ENCODE peak calls at places on chromosomes 5 and 9, in six cellular contexts. H, B, X, Z, S and V are unnamed samples. For H3K4me1, the result is how much of the 10 kb centered on the place peaks cover.

GRCh38 chr5:122120957-122121356 is 8.4 kb upstream of the ZNF474 start:
- DNase-seq in H (no peak), B (no peak), X (peak), Z (no peak), S (no peak), V (no peak)

GRCh38 chr5:77318060-77318459 is 107.6 kb downstream of the PDE8B start:
- DNase-seq in H (no peak), B (no peak), X (no peak), Z (no peak), S (no peak), V (no peak)

GRCh38 chr5:63961125-63961597 is 1.1 kb downstream of the HTR1A start:
- DNase-seq in H (no peak), B (no peak), X (no peak), Z (no peak), S (no peak), V (no peak)

GRCh38 chr5:10607023-10607665 is 43.3 kb downstream of the ANKRD33B start:
- DNase-seq in H (no peak), B (no peak), X (no peak), Z (peak), S (peak), V (no peak)

GRCh38 chr9:115340314-115340713 is 222.4 kb upstream of the TNC start:
- DNase-seq in H (no peak), B (no peak), X (no peak), Z (no peak), S (no peak), V (no peak)

GRCh38 chr5:108639356-108639755 is 108.3 kb upstream of the FER start:
- DNase-seq in H (no peak), B (no peak), X (no peak), Z (no peak), S (no peak), V (no peak)

GRCh38 chr5:55308254-55308836 is 556 bp downstream of the MTREX start:
- DNase-seq in H (no peak), B (peak), X (peak), Z (no peak), S (peak), V (no peak)

GRCh38 chr5:25128606-25129005 is 483.8 kb upstream of the CDH10 start:
- DNase-seq in H (no peak), B (no peak), X (no peak), Z (no peak), S (no peak), V (no peak)

GRCh38 chr9:86659413-86660046 is 287.8 kb downstream of the GAS1 start:
- DNase-seq in H (no peak), B (no peak), X (no peak), Z (no peak), S (no peak), V (no peak)

GRCh38 chr9:86908261-86908660 is 39.0 kb downstream of the GAS1 start:
- DNase-seq in H (no peak), B (no peak), X (no peak), Z (no peak), S (no peak), V (no peak)

GRCh38 chr9:106619211-106619610 is 243.8 kb upstream of the ZNF462 start:
- DNase-seq in H (no peak), B (no peak), X (no peak), Z (no peak), S (no peak), V (no peak)

GRCh38 chr5:121380066-121380465 is 471.6 kb upstream of the FTMT start:
- DNase-seq in H (no peak), B (no peak), X (no peak), Z (no peak), S (no peak), V (no peak)

GRCh38 chr5:66454186-66455078 is 141.8 kb upstream of the MAST4 start:
- DNase-seq in H (no peak), B (no peak), X (no peak), Z (no peak), S (peak), V (no peak)

GRCh38 chr5:162289489-162289888 is 221.9 kb downstream of the GABRG2 start:
- DNase-seq in H (no peak), B (no peak), X (no peak), Z (no peak), S (no peak), V (no peak)

GRCh38 chr9:85212887-85213286 is 528.9 kb downstream of the AGTPBP1 start:
- DNase-seq in H (no peak), B (no peak), X (no peak), Z (no peak), S (peak), V (no peak)

GRCh38 chr5:140596364-140596763 is 31.7 kb downstream of the SLC35A4 start:
- DNase-seq in H (peak), B (no peak), X (no peak), Z (no peak), S (no peak), V (no peak)

GRCh38 chr5:13249854-13250253 is 694.6 kb downstream of the DNAH5 start:
- DNase-seq in H (no peak), B (no peak), X (no peak), Z (no peak), S (peak), V (no peak)

GRCh38 chr5:38548064-38548759 is 8.2 kb downstream of the LIFR start:
- DNase-seq in H (no peak), B (no peak), X (no peak), Z (no peak), S (peak), V (no peak)

GRCh38 chr5:87536365-87536764 is 123.6 kb upstream of the CCNH start:
- DNase-seq in H (no peak), B (no peak), X (no peak), Z (no peak), S (no peak), V (no peak)

GRCh38 chr9:107438211-107439030 is 51.1 kb downstream of the KLF4 start:
- DNase-seq in H (no peak), B (no peak), X (no peak), Z (no peak), S (no peak), V (no peak)

GRCh38 chr9:38619556-38620447 is 594 bp downstream of the ANKRD18A start:
- DNase-seq in H (no peak), B (peak), X (peak), Z (peak), S (no peak), V (peak)

GRCh38 chr9:83231039-83231438 is 168.1 kb upstream of the RASEF start:
- DNase-seq in H (no peak), B (peak), X (no peak), Z (no peak), S (no peak), V (no peak)

GRCh38 chr5:141716009-141716408 is 34.0 kb upstream of the ARAP3 start:
- DNase-seq in H (no peak), B (no peak), X (no peak), Z (no peak), S (no peak), V (no peak)
- H3K4me1 ChIP-seq in H (under half), B (under half), X (under half), Z (under half), S (under half), V (under half)

GRCh38 chr9:98673681-98674080 is 35.1 kb downstream of the GABBR2 start:
- DNase-seq in H (no peak), B (no peak), X (no peak), Z (no peak), S (no peak), V (no peak)

GRCh38 chr9:98678244-98678842 is 30.4 kb downstream of the GABBR2 start:
- DNase-seq in H (no peak), B (no peak), X (peak), Z (no peak), S (peak), V (no peak)
- H3K4me3 ChIP-seq in H (no peak), B (no peak), X (no peak), Z (no peak), S (no peak), V (no peak)

GRCh38 chr9:124487491-124488182 is 19.6 kb downstream of the NR5A1 start:
- DNase-seq in H (peak), B (no peak), X (no peak), Z (no peak), S (no peak), V (no peak)

GRCh38 chr9:124485936-124486335 is 21.3 kb downstream of the NR5A1 start:
- DNase-seq in H (no peak), B (no peak), X (no peak), Z (no peak), S (no peak), V (no peak)

GRCh38 chr9:124485201-124485600 is 22.0 kb downstream of the NR5A1 start:
- DNase-seq in H (no peak), B (no peak), X (no peak), Z (no peak), S (no peak), V (no peak)

GRCh38 chr9:124488641-124489040 is 18.6 kb downstream of the NR5A1 start:
- DNase-seq in H (peak), B (no peak), X (no peak), Z (no peak), S (no peak), V (no peak)

GRCh38 chr9:124486778-124487490 is 20.3 kb downstream of the NR5A1 start:
- DNase-seq in H (no peak), B (no peak), X (no peak), Z (no peak), S (no peak), V (no peak)
- TF ChIP-seq POLR2A in H (no peak), B (no peak), X (no peak), Z (no peak), S (no peak), V (no peak)

GRCh38 chr9:89482950-89483349 is 15.0 kb downstream of the SEMA4D start:
- DNase-seq in H (no peak), B (no peak), X (no peak), Z (no peak), S (no peak), V (no peak)

GRCh38 chr9:89481161-89481915 is 16.6 kb downstream of the SEMA4D start:
- DNase-seq in H (no peak), B (no peak), X (no peak), Z (no peak), S (no peak), V (peak)

GRCh38 chr9:89483592-89484474 is 14.1 kb downstream of the SEMA4D start:
- DNase-seq in H (no peak), B (no peak), X (no peak), Z (no peak), S (no peak), V (peak)

GRCh38 chr9:89484475-89485404 is 13.2 kb downstream of the SEMA4D start:
- DNase-seq in H (no peak), B (no peak), X (no peak), Z (no peak), S (no peak), V (no peak)

GRCh38 chr9:89482056-89482784 is 15.7 kb downstream of the SEMA4D start:
- DNase-seq in H (no peak), B (no peak), X (no peak), Z (no peak), S (no peak), V (peak)
- H3K4me1 ChIP-seq in H (under half), B (under half), X (under half), Z (under half), S (under half), V (under half)